ENCODE peak calls at places on chromosome 20, in five cellular contexts. R, T, O, X and G are unnamed samples.

GRCh38 chr20:56393133-56393472 is 658 bp downstream of the CSTF1 start:
- DNase-seq in R (no peak), O (no peak), T (no peak), X (no peak), G (no peak)

GRCh38 chr20:23702021-23702420 is 13.2 kb upstream of the CST4 start:
- DNase-seq in O (no peak), X (no peak), T (no peak), R (no peak), G (no peak)

GRCh38 chr20:50519036-50519780 is 9.0 kb downstream of the PTPN1 start:
- DNase-seq in O (no peak), X (no peak), R (no peak), T (no peak), G (no peak)

GRCh38 chr20:31542201-31542842 is 28.1 kb downstream of the HM13 start:
- DNase-seq in R (no peak), T (peak), X (no peak), O (no peak), G (no peak)

GRCh38 chr20:38033330-38034107 is at the start of the genes RPRD1B and TTI1:
- DNase-seq in R (peak), T (peak), O (peak), X (peak), G (peak)

GRCh38 chr20:49256261-49256660 is 21.6 kb downstream of the ZNFX1 start:
- DNase-seq in T (no peak), X (no peak), O (no peak), R (no peak), G (no peak)

GRCh38 chr20:62361799-62362589 is 5.1 kb downstream of the LAMA5 start:
- DNase-seq in O (peak), X (peak), T (no peak), R (no peak), G (peak)

GRCh38 chr20:10131612-10132345 is 86.9 kb upstream of the SNAP25 start:
- DNase-seq in R (peak), T (no peak), O (peak), X (no peak), G (peak)

GRCh38 chr20:59829415-59830106 is 103.9 kb downstream of the SYCP2 start:
- DNase-seq in O (no peak), R (no peak), X (no peak), T (no peak), G (no peak)

GRCh38 chr20:25136643-25137559 is 55.0 kb upstream of the VSX1 start:
- DNase-seq in R (peak), X (peak), O (no peak), T (peak), G (peak)

GRCh38 chr20:58384821-58385220 is 4.2 kb upstream of the VAPB start:
- DNase-seq in R (no peak), X (no peak), O (no peak), T (no peak), G (no peak)

GRCh38 chr20:61290721-61291120 is 38.7 kb downstream of the CDH4 start:
- DNase-seq in R (no peak), X (no peak), T (no peak), O (no peak), G (no peak)

GRCh38 chr20:24684954-24685691 is 215.7 kb downstream of the SYNDIG1 start:
- DNase-seq in T (no peak), O (no peak), R (no peak), X (peak), G (no peak)

GRCh38 chr20:52954849-52955248 is 17.3 kb upstream of the TSHZ2 start:
- DNase-seq in R (no peak), T (no peak), X (no peak), O (no peak), G (no peak)

GRCh38 chr20:11891827-11892521 is 25.7 kb upstream of the BTBD3 start:
- DNase-seq in R (peak), X (peak), O (peak), T (peak), G (peak)

GRCh38 chr20:38706482-38706881 is 17.8 kb upstream of the SLC32A1 start:
- DNase-seq in X (peak), R (no peak), T (no peak), O (no peak), G (no peak)

GRCh38 chr20:45283529-45284065 is 23.0 kb upstream of the RBPJL start:
- DNase-seq in R (no peak), T (no peak), X (no peak), O (no peak), G (no peak)

GRCh38 chr20:39117486-39117885 is 155.3 kb downstream of the DHX35 start:
- DNase-seq in T (peak), X (no peak), O (no peak), R (no peak), G (no peak)

GRCh38 chr20:22583773-22584629 is at the start of gene FOXA2:
- DNase-seq in T (no peak), R (peak), X (peak), O (no peak), G (peak)

GRCh38 chr20:4068708-4069107 is 53.4 kb upstream of the RNF24 start:
- DNase-seq in X (no peak), T (no peak), O (no peak), R (no peak), G (no peak)